ENCODE peak calls at places on chromosomes 2 and 18, in eight cellular contexts. F is choroid plexus epithelial cell, P is hepatocyte, O is cardiac fibroblast, G is AG04450, M is tibial artery, Z is kidney, J is cardiac muscle cell. A is an unnamed sample.

GRCh38 chr2:51782874-51783765 is 751.2 kb upstream of the NRXN1 start:
- DNase-seq in F (peak; percentile 32), P (peak; percentile 17), O (no peak), G (no peak), M (no peak), Z (no peak), J (no peak), A (peak; percentile 77)

GRCh38 chr2:196160101-196160500 is 11.3 kb downstream of the STK17B start:
- DNase-seq in F (peak; percentile 98), P (peak; percentile 36), O (peak; percentile 93), G (peak; percentile 71), M (no peak), Z (no peak), J (peak; percentile 95), A (peak; percentile 87)

GRCh38 chr2:235268535-235268934 is 225.3 kb upstream of the AGAP1 start:
- DNase-seq in F (peak; percentile 81), P (no peak), O (peak; percentile 77), G (peak; percentile 34), M (no peak), Z (no peak), J (peak; percentile 81), A (peak; percentile 10)

GRCh38 chr2:171841996-171842395 is 52.0 kb downstream of the SLC25A12 start:
- DNase-seq in F (no peak), P (no peak), O (no peak), G (no peak), M (no peak), Z (no peak), J (no peak), A (no peak)

GRCh38 chr2:204365778-204366177 is 179.5 kb upstream of the PARD3B start:
- DNase-seq in F (no peak), P (no peak), O (no peak), G (no peak), M (no peak), Z (no peak), J (no peak), A (no peak)

GRCh38 chr2:230444832-230445231 is 28.8 kb downstream of the SP100 start:
- DNase-seq in F (no peak), P (no peak), O (no peak), G (no peak), M (no peak), Z (no peak), J (no peak), A (no peak)

GRCh38 chr2:110747522-110748488 is 15.4 kb downstream of the ACOXL start:
- DNase-seq in F (no peak), P (no peak), O (no peak), G (no peak), M (no peak), Z (no peak), J (no peak), A (no peak)

GRCh38 chr2:219521066-219521880 is 7.0 kb downstream of the ASIC4 start:
- DNase-seq in F (peak; percentile 47), P (peak; percentile 76), O (peak; percentile 61), G (no peak), M (no peak), Z (no peak), J (peak; percentile 52), A (no peak)

GRCh38 chr2:163736433-163737168 is 793 bp upstream of the FIGN start:
- DNase-seq in F (peak; percentile 49), P (peak; percentile 78), O (peak; percentile 46), G (no peak), M (peak; percentile 76), Z (peak; percentile 77), J (peak; percentile 50), A (no peak)

DNA sequence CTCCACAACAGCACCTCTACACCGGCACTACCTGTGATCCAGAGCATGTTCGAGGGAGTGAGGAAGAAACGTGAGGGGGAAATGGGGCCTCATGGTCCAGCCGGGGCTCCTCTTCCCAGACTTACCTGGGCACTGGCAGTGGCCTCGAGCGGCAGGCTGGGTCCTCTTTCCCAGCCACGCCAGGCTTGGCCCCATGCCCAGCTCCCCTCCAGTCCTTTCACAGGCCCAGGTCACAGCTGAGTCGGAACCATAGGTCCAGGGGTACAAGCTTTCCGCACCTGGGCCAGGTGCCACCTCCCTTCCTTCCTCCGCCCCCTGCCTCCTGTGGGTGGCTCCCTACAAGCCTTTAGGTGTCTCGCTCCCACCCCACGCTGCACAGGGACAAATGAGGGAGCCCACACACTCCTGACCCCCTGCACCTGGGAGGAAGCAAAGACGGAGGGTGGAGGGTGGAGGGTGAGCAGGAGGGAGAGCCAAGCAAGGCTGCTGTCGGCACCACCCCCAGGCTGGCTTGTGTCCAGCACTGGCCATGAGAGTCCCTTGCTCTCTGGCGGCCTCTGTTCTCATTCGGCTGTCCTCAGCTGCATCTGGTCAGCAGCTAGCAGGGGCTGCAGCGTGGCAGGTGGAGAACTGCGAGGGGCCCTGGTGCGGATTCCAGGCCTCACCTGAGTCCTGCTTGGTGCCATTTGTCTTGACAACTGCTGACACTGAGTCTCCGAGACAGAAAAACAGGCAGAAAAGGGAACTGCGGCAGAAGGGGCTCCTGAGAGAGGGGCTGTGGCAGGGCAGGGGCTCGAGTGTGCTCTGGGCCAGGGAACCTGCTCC is 26.8 kb downstream of the ADRA2B start:
- DNase-seq in F (no peak), P (no peak), O (no peak), G (no peak), M (no peak), Z (no peak), J (no peak), A (no peak)
- TF ChIP-seq CTCF in F (no peak), P (no peak), O (no peak), G (no peak), M (no peak), Z (no peak), J (no peak), A (no peak)

GRCh38 chr2:187553908-187554703 is at the start of gene TFPI:
- DNase-seq in F (peak; percentile 85), P (peak; percentile 62), O (peak; percentile 82), G (no peak), M (no peak), Z (no peak), J (peak; percentile 80), A (peak; percentile 59)
- H3K4me3 ChIP-seq in F (peak within 1 kb of the TSS; percentile 68), P (peak within 1 kb of the TSS; percentile 47), O (peak within 1 kb of the TSS; percentile 58), G (peak within 1 kb of the TSS; percentile 75), M (peak within 1 kb of the TSS; percentile 60), Z (peak within 1 kb of the TSS; percentile 71), J (peak within 1 kb of the TSS; percentile 17), A (peak within 1 kb of the TSS; percentile 36)

DNA sequence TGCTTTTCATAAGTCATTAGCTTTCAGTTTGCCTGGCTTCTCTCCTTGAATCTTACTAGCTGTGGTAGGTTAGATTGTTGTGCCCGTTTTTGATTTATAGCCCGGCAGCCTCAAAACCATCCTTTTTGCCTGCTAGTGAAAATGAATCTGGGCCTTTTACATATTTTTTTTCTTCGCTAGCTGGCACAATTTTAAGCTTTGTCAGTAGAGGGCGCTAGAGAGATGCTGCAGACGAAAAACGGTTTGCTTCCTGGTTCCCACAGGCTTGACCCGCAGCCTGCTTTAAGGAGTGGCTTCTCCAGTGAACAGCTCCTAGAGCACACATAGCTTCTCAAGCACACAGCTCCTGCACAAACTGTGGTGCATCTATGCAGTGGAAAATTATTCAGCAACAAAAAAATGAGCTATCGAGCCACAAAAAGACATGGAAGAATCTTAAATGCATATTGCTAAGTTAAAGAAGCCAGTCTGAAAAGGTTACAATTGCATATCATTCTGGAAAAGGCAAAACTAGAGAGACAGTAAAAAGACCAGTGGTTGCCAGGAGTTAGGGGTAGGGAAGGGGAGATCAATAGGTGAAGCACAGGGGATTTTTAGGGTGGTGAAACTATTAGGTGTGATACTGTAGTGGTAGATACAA is 47.9 kb downstream of the E2F6 start:
- DNase-seq in F (no peak), P (no peak), O (no peak), G (no peak), M (no peak), Z (no peak), J (no peak), A (no peak)
- TF ChIP-seq CTCF in F (peak; percentile 41), P (peak; percentile 33), O (peak; percentile 53), G (peak; percentile 35), M (no peak), Z (peak; percentile 35), J (no peak), A (peak; percentile 33)

DNA sequence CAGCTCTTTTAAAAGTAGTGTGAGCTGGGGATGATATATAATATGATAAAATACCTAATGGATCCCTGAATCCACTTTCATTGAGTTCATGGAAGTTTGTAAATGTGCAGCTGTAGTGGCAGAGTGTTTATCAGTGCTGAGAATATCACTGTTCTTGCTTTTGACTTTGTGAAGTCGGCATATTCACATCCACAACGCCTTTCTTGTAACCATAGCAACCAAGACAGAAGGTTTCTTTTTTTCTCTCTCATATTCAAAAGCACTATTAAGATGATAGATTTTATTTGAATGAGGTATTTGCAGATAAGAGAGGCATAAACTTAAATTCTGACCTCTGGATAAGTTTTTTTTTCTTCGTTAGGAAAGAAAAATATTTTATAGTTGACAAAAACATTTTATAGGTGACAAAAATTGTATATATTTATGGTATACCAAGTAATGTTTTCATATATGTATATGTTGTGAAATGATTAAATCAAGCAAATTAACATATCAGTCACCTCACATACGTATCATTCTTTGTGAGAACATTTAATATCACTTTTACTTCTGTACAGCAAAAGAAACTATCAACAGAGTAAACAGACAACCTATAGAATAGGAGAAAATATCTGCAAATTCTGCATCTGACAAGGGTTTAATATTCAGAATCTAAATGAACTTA is 130.0 kb downstream of the PLCL1 start:
- DNase-seq in F (no peak), P (no peak), O (peak; percentile 20), G (no peak), M (no peak), Z (no peak), J (no peak), A (no peak)
- H3K4me3 ChIP-seq in F (no peak overlapping the region), P (no peak overlapping the region), O (no peak overlapping the region), G (no peak overlapping the region), M (no peak overlapping the region), Z (no peak overlapping the region), J (no peak overlapping the region), A (no peak overlapping the region)

GRCh38 chr2:135744761-135745314 is 3.2 kb downstream of the UBXN4 start:
- DNase-seq in F (peak; percentile 42), P (peak; percentile 39), O (peak; percentile 9), G (no peak), M (no peak), Z (no peak), J (peak; percentile 11), A (peak; percentile 80)
- TF ChIP-seq CTCF in F (peak; percentile 42), P (peak; percentile 18), O (peak; percentile 23), G (no peak), M (no peak), Z (no peak), J (no peak), A (peak; percentile 31)

GRCh38 chr18:58584219-58585127 is 44.4 kb downstream of the ALPK2 start:
- DNase-seq in F (peak; percentile 75), P (no peak), O (peak; percentile 68), G (no peak), M (no peak), Z (no peak), J (peak; percentile 58), A (no peak)
- H3K4me3 ChIP-seq in F (no peak overlapping the region), P (no peak overlapping the region), O (no peak overlapping the region), G (no peak overlapping the region), M (no peak overlapping the region), Z (no peak overlapping the region), J (no peak overlapping the region), A (no peak overlapping the region)